ENCODE peak calls at places on chromosome 2, in six cellular contexts. T is Peyer's patch, K is GM12878, E is GM12865, B is fibroblast of the aortic adventitia, I is upper lobe of right lung. A is an unnamed sample.

GRCh38 chr2:238910751-238911351 is 63.0 kb downstream of the TWIST2 start:
- DNase-seq in T (no peak), K (no peak), E (no peak), B (no peak), I (peak; percentile 44), A (no peak)

GRCh38 chr2:96089356-96090180 is 26.8 kb downstream of the ADRA2B start:
- DNase-seq in T (no peak), K (no peak), E (no peak), B (no peak), I (peak; percentile 63), A (no peak)

GRCh38 chr2:98188351-98189046 is 101.5 kb downstream of the VWA3B start:
- DNase-seq in T (no peak), K (no peak), E (no peak), B (peak; percentile 20), I (no peak), A (no peak)

GRCh38 chr2:152452256-152452973 is 117.4 kb downstream of the FMNL2 start:
- DNase-seq in T (no peak), K (no peak), E (no peak), B (no peak), I (no peak), A (no peak)

GRCh38 chr2:167190053-167190452 is 301.8 kb downstream of the XIRP2 start:
- DNase-seq in T (no peak), K (no peak), E (no peak), B (peak; percentile 88), I (no peak), A (no peak)

GRCh38 chr2:199716807-199717586 is 134.0 kb downstream of the FTCDNL1 start:
- DNase-seq in T (no peak), K (no peak), E (no peak), B (no peak), I (no peak), A (no peak)

GRCh38 chr2:17805717-17806354 is 10.4 kb upstream of the MSGN1 start:
- DNase-seq in T (no peak), K (no peak), E (no peak), B (no peak), I (no peak), A (no peak)

GRCh38 chr2:223837290-223838061 is at the start of gene AP1S3:
- DNase-seq in T (peak; percentile 93), K (no peak), E (peak; percentile 88), B (peak; percentile 38), I (peak; percentile 90), A (peak; percentile 57)

GRCh38 chr2:1283856-1284255 is 129.4 kb upstream of the TPO start:
- DNase-seq in T (no peak), K (no peak), E (no peak), B (no peak), I (no peak), A (no peak)

GRCh38 chr2:213065583-213066444 is 85.6 kb downstream of the IKZF2 start:
- DNase-seq in T (peak; percentile 52), K (no peak), E (peak; percentile 37), B (peak; percentile 70), I (no peak), A (no peak)

GRCh38 chr2:95289251-95289650 is 7.9 kb upstream of the KCNIP3 start:
- DNase-seq in T (no peak), K (no peak), E (no peak), B (no peak), I (no peak), A (no peak)

GRCh38 chr2:29192526-29192925 is 77.3 kb downstream of the CLIP4 start:
- DNase-seq in T (no peak), K (no peak), E (no peak), B (no peak), I (no peak), A (no peak)

GRCh38 chr2:157875720-157876065 is 437 bp downstream of the ACVR1 start:
- DNase-seq in T (peak; percentile 75), K (no peak), E (no peak), B (peak; percentile 4), I (peak; percentile 85), A (no peak)

GRCh38 chr2:105365176-105365575 is 27.8 kb downstream of the C2orf49 start:
- DNase-seq in T (no peak), K (no peak), E (no peak), B (no peak), I (no peak), A (no peak)

GRCh38 chr2:233360771-233361176 is 6.5 kb downstream of the DGKD start:
- DNase-seq in T (no peak), K (no peak), E (no peak), B (no peak), I (no peak), A (no peak)

GRCh38 chr2:110101280-110101844 is 14.3 kb downstream of the MALL start:
- DNase-seq in T (peak; percentile 95), K (no peak), E (no peak), B (peak; percentile 100), I (peak; percentile 97), A (no peak)

GRCh38 chr2:192194866-192195547 is at the start of gene TMEFF2:
- DNase-seq in T (peak; percentile 52), K (no peak), E (peak; percentile 44), B (peak; percentile 82), I (peak; percentile 72), A (no peak)

GRCh38 chr2:16665746-16666452 is at the start of gene CYRIA:
- DNase-seq in T (peak; percentile 82), K (no peak), E (peak; percentile 57), B (no peak), I (peak; percentile 85), A (no peak)

GRCh38 chr2:30702694-30703093 is 104.6 kb downstream of the CAPN13 start:
- DNase-seq in T (no peak), K (no peak), E (no peak), B (no peak), I (no peak), A (no peak)

GRCh38 chr2:27078267-27079194 is at the start of gene EMILIN1:
- DNase-seq in T (peak; percentile 75), K (no peak), E (no peak), B (peak; percentile 97), I (peak; percentile 78), A (no peak)

DNA sequence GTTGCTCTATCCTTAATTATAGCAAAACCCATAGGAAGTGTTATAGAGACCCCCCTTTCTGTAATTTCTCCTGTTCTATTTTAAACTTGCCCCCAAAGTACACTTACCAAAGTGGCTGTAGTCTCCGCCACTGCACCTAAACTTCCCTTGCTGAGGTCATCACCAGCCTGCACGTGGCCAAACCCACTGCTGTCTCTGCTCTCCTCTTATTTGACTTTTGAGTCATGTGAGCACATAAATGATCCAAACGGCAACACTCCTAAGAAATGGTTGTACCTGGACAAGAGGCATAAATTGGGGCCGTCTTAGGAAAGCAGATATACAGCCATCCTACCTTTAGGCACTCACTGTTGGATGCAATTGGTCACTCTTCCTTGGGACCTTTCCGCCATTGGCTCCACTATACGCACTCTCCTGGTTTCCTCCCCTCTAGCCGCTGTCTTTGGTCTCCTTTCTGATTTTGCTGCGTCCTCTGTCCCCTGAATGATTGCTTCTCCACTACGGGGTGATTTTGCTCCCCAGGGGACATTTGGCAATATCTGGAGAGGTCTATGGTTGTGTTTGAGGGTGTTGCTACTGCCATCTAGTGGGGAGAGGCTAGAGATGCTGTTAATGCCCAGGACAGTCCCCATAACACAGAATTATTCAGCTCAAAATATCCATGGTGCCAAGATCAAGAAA is 19.2 kb upstream of the IL36G start:
- DNase-seq in T (peak; percentile 58), K (no peak), E (peak; percentile 68), B (peak; percentile 78), I (no peak), A (peak; percentile 19)
- TF ChIP-seq CTCF in T (peak; percentile 76), K (peak; percentile 83), E (peak; percentile 90), B (peak; percentile 91), I (peak; percentile 82), A (peak; percentile 88)

DNA sequence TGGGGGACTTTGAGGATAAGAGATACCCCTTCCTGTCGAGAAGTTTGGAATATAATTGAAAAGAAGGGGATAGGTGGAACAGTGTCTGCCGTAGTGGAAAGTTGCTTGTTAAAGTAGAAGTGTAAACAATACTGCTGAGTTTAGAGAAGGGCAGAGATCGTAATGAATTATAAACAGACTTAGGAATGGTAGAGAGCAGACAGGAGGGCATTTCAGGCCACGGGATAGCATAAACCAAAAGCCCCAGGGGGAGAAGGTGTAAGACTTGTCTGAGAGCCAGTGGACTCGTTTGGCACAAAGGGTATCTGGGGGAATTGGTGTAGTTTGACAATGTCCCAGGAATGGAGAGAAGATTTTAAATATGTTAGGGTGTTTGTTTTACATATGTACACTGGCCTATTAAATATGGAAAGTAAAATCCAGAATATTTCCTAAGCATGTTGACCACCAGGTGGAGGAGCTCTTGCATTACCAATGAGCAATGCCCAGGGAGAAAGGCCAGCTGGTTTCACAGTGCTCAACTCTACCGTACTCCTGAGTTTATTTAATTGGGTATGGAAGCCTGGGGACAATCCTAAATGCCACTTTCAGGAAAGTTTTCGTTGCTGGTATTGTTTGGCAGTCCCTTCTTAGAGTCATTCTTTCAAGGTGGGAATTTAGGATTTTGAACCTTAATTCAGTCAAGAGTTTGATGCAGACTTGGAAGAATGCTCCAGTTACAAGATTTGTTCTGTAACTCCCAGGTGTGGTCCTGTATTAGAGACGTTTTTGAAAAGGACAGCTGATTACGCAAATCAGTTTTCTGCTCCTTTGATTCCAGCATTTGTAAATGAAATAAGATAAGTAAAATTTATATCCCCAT is 7.5 kb downstream of the COPS8 start:
- DNase-seq in T (no peak), K (no peak), E (no peak), B (peak; percentile 89), I (no peak), A (no peak)
- TF ChIP-seq CTCF in T (peak; percentile 13), K (no peak), E (peak; percentile 9), B (peak; percentile 68), I (peak; percentile 34), A (no peak)

DNA sequence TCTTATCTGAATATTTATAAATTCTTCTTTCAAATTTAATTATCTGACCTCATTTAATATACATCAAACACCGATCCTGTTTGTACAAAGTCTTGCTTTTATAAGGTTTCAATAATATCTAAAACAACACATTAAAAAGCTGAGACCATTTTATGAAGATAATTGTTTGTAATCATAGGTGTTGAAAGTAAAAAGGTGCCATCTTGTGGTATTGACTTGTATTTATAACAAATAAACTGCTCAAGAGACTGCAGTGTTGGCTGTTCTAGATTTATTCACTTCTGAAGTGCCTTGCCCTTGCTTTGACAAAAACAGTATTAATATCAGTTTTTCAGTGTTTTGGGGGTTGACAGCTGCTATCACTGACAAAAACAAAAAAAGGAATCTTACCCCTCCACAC is 286.8 kb upstream of the HNMT start:
- DNase-seq in T (no peak), K (no peak), E (no peak), B (no peak), I (no peak), A (no peak)
- TF ChIP-seq CTCF in T (no peak), K (no peak), E (no peak), B (no peak), I (no peak), A (no peak)

DNA sequence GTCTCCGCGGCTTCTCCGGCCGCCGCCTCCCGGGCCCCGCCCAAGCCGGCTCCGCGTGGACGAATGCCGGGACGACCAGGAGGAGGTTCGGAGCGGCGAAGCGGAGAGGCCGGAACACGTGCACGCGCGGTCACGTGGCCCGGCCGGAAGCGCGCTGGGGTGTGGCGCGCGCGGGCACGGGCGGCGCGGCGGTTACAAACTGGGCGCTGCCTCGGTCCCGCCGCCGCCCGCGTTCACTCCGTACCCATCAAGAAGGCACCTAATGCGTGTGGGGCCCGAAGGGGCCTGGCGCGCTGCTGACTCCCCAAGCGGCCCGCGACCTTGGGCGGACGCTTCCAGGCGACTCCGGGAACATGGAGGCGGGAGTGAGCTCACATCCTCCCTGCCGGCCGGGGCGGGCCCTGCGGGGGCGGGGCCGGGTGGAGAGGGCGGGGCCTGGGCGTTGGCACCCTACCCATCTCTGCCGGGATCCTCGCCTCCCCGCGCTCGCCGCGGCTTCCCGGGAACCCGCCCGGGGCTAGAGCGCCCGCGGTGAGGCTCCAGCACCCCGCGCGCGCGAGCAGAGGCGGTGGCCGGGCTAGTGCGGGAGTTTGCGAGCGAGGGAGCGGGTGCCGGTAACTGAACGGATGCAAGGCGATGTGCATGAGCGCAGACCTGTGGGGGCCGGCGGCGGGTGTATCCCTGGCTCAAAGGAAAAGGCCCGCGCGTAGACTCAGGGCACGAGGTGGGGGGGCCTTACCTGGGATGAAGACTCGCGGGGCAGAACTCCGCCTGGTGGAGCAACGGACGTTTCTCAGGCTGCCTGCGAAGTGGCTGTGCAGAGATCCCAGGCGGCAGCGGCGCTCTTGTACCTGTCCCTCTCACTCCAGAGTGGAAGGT is at the start of gene TMEM185B:
- DNase-seq in T (peak; percentile 96), K (no peak), E (peak; percentile 93), B (peak; percentile 78), I (peak; percentile 96), A (peak; percentile 53)
- TF ChIP-seq CTCF in T (peak; percentile 15), K (peak; percentile 30), E (peak; percentile 41), B (peak; percentile 42), I (no peak), A (peak; percentile 48)

A was measured in GM12864.